ENCODE peak calls at places on chromosomes 2 and 18, in four cellular contexts. Q, X, O and K are unnamed samples.

GRCh38 chr2:233824373-233824772 is 30.0 kb downstream of the HJURP start:
- DNase-seq in Q (no peak), X (no peak), O (no peak), K (no peak)

GRCh38 chr18:54240629-54241107 is 16.2 kb upstream of the MBD2 start:
- DNase-seq in Q (peak; percentile 32), X (peak; percentile 88), O (no peak), K (no peak)

GRCh38 chr18:23643815-23644214 is 18.9 kb downstream of the ANKRD29 start:
- DNase-seq in Q (no peak), X (no peak), O (no peak), K (no peak)

GRCh38 chr18:36580266-36580665 is 248.5 kb downstream of the TPGS2 start:
- DNase-seq in Q (peak; percentile 16), X (no peak), O (no peak), K (no peak)

GRCh38 chr2:201358684-201359083 is 1.5 kb upstream of the FLACC1 start:
- DNase-seq in Q (peak; percentile 92), X (no peak), O (no peak), K (no peak)

GRCh38 chr18:2853926-2854664 is 7.3 kb downstream of the EMILIN2 start:
- DNase-seq in Q (no peak), X (no peak), O (no peak), K (no peak)

GRCh38 chr2:112254466-112255240 is at the start of gene ZC3H8:
- DNase-seq in Q (peak; percentile 90), X (peak; percentile 96), O (peak; percentile 100), K (peak; percentile 98)

GRCh38 chr2:221606369-221606768 is 34.3 kb upstream of the EPHA4 start:
- DNase-seq in Q (no peak), X (no peak), O (no peak), K (no peak)

GRCh38 chr2:232022733-232023132 is 61.2 kb downstream of the DIS3L2 start:
- DNase-seq in Q (no peak), X (no peak), O (no peak), K (no peak)

GRCh38 chr2:226220511-226220910 is 579.1 kb downstream of the IRS1 start:
- DNase-seq in Q (no peak), X (no peak), O (no peak), K (no peak)

GRCh38 chr2:215737496-215737895 is 275.9 kb downstream of the MREG start:
- DNase-seq in Q (no peak), X (no peak), O (no peak), K (no peak)

GRCh38 chr2:211665299-211665698 is 873.3 kb downstream of the ERBB4 start:
- DNase-seq in Q (no peak), X (no peak), O (no peak), K (no peak)

GRCh38 chr2:182862003-182862402 is 4.4 kb downstream of the FRZB start:
- DNase-seq in Q (peak; percentile 26), X (no peak), O (no peak), K (no peak)

GRCh38 chr2:457287-457686 is 169.4 kb upstream of the ALKAL2 start:
- DNase-seq in Q (no peak), X (no peak), O (no peak), K (no peak)

GRCh38 chr2:128196026-128196822 is 105.2 kb downstream of the UGGT1 start:
- DNase-seq in Q (no peak), X (no peak), O (peak; percentile 45), K (no peak)

GRCh38 chr18:44765451-44765850 is 84.8 kb downstream of the SETBP1 start:
- DNase-seq in Q (no peak), X (no peak), O (no peak), K (no peak)

GRCh38 chr18:55997156-55997561 is 409.2 kb upstream of the TCF4 start:
- DNase-seq in Q (peak; percentile 23), X (no peak), O (no peak), K (no peak)

GRCh38 chr2:59425292-59425691 is 1128.2 kb downstream of the BCL11A start:
- DNase-seq in Q (peak; percentile 47), X (no peak), O (no peak), K (no peak)

GRCh38 chr2:233462202-233462785 is 104.3 kb downstream of the USP40 start:
- DNase-seq in Q (no peak), X (peak; percentile 44), O (no peak), K (no peak)

GRCh38 chr2:120367649-120368048 is 21.7 kb downstream of the INHBB start:
- DNase-seq in Q (no peak), X (no peak), O (no peak), K (no peak)

GRCh38 chr2:73979686-73980085 is 5.0 kb upstream of the TET3 start:
- DNase-seq in Q (peak; percentile 93), X (no peak), O (no peak), K (no peak)

GRCh38 chr2:189579585-189579984 is 1.0 kb downstream of the SLC40A1 start:
- DNase-seq in Q (peak; percentile 33), X (no peak), O (no peak), K (no peak)

GRCh38 chr18:78566720-78567119 is 412.9 kb upstream of the SALL3 start:
- DNase-seq in Q (no peak), X (no peak), O (no peak), K (no peak)

GRCh38 chr2:15803987-15804619 is 136.2 kb upstream of the MYCN start:
- DNase-seq in Q (no peak), X (no peak), O (no peak), K (no peak)

GRCh38 chr18:32877371-32877770 is 104.5 kb upstream of the KLHL14 start:
- DNase-seq in Q (no peak), X (no peak), O (no peak), K (no peak)

GRCh38 chr18:78975282-78975681 is 4.3 kb upstream of the SALL3 start:
- DNase-seq in Q (no peak), X (no peak), O (no peak), K (no peak)

GRCh38 chr18:75287006-75287405 is 76.4 kb downstream of the TSHZ1 start:
- DNase-seq in Q (no peak), X (no peak), O (no peak), K (no peak)

GRCh38 chr2:159064446-159065301 is 96.2 kb downstream of the TANC1 start:
- DNase-seq in Q (peak; percentile 60), X (no peak), O (no peak), K (no peak)

GRCh38 chr2:181862583-181863281 is 28.8 kb upstream of the ITPRID2 start:
- DNase-seq in Q (no peak), X (no peak), O (no peak), K (no peak)

GRCh38 chr2:54901224-54901986 is 148.8 kb downstream of the RTN4 start:
- DNase-seq in Q (no peak), X (no peak), O (no peak), K (no peak)

DNA sequence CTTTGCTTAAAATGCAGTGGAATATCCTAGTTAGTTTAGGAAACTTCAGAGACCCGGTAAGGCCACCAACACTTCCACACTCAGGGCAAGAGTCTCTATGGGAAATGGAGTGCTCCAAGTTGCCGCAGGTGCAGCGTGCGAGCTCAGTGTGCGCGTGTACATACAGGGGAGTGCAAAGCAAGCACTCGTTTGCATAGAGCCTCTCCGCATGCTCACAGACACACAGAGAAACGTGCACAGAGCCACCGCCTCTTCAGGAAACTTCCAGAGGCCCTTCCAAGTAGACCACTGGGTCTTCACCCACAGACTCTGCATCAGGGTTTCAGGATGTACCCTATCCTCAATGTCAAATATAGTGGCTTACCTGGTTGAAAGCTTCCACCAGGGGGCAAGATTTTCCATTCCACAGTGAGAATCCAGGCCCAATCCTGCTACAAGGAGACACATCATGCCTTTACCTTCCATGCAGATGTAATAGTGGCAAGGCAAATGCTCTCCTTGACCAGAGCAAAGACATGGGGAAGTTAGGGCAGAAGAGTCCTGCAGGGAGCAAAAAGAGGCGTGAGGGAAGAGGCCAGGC is 513.0 kb upstream of the MYT1L start:
- DNase-seq in Q (no peak), X (no peak), O (no peak), K (peak; percentile 37)
- TF ChIP-seq CTCF in Q (no peak), X (no peak), O (peak; percentile 22), K (peak; percentile 24)

GRCh38 chr2:177489719-177490301 is 97.2 kb downstream of the AGPS start:
- DNase-seq in Q (peak; percentile 52), X (no peak), O (no peak), K (peak; percentile 5)
- TF ChIP-seq CTCF in Q (peak; percentile 55), X (peak; percentile 49), O (peak; percentile 24), K (no peak)

DNA sequence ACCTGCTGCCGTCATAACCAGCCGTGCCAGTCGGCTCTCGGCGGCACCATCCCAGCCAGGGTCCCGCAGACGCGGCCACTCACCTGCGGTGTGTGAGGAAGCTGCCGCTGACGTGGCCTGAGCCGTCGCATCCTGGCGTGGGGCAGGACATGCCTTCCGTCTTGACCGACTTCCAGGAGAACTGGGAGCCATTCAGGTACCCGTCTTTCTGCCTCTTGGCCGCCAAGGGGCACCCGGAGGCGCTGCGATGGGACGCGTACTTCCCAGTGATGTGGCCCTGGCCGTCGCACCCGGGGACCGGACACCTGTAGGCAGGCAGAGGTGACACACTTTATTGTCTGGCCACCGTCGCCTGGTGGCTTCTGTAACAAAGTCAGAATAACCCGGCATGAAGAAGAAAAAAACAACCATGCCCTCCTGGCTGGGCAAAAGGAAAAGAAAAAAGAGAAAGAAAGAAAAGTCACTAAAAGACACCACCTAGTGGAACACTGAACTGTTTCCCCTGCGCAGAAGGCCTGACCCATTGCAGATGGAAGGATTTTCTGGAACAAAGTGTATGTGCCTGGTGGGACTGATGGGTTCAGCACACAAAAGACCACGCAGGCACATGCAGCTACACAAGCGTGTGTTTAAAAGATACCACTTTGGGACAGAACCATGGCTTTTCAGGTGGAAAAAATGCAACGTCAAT is 94.9 kb upstream of the PXDN start:
- DNase-seq in Q (no peak), X (no peak), O (no peak), K (no peak)
- TF ChIP-seq CTCF in Q (no peak), X (no peak), O (no peak), K (no peak)

GRCh38 chr2:21422050-21422449 is 298.3 kb downstream of the TDRD15 start:
- DNase-seq in Q (peak; percentile 8), X (peak; percentile 56), O (peak; percentile 36), K (peak; percentile 45)
- TF ChIP-seq CTCF in Q (peak; percentile 44), X (peak; percentile 43), O (peak; percentile 64), K (peak; percentile 72)